ENCODE peak calls at places on chromosomes 3 and 15, in four cellular contexts. One of them, this sample, is unnamed.

GRCh38 chr3:47380026-47380600 is 708 bp upstream of the PTPN23 start:
- DNase-seq in fibroblast of lung: no peak
- DNase-seq in endothelial cell of umbilical vein: no peak
- DNase-seq in thyroid gland: no peak
- DNase-seq in this sample: no peak

GRCh38 chr3:33768578-33768977 is 29.9 kb upstream of the PDCD6IP start:
- DNase-seq in fibroblast of lung: no peak
- DNase-seq in endothelial cell of umbilical vein: no peak
- DNase-seq in thyroid gland: no peak
- DNase-seq in this sample: no peak

GRCh38 chr3:124986153-124987143 is 51.9 kb upstream of the MUC13 start:
- DNase-seq in fibroblast of lung: peak
- DNase-seq in endothelial cell of umbilical vein: peak
- DNase-seq in thyroid gland: no peak
- DNase-seq in this sample: peak

GRCh38 chr3:94301346-94301745 is 238.5 kb downstream of the NSUN3 start:
- DNase-seq in fibroblast of lung: no peak
- DNase-seq in endothelial cell of umbilical vein: no peak
- DNase-seq in thyroid gland: no peak
- DNase-seq in this sample: no peak

GRCh38 chr3:156685198-156685597 is 10.8 kb downstream of the TIPARP start:
- DNase-seq in fibroblast of lung: no peak
- DNase-seq in endothelial cell of umbilical vein: no peak
- DNase-seq in thyroid gland: no peak
- DNase-seq in this sample: peak

GRCh38 chr3:51934139-51934850 is 7.4 kb downstream of the RRP9 start:
- DNase-seq in fibroblast of lung: no peak
- DNase-seq in endothelial cell of umbilical vein: no peak
- DNase-seq in thyroid gland: no peak
- DNase-seq in this sample: no peak

GRCh38 chr3:111584724-111585123 is 10.4 kb downstream of the ZBED2 start:
- DNase-seq in fibroblast of lung: no peak
- DNase-seq in endothelial cell of umbilical vein: no peak
- DNase-seq in thyroid gland: no peak
- DNase-seq in this sample: no peak

GRCh38 chr3:189626286-189626685 is 4.9 kb upstream of the TP63 start:
- DNase-seq in fibroblast of lung: no peak
- DNase-seq in endothelial cell of umbilical vein: no peak
- DNase-seq in thyroid gland: no peak
- DNase-seq in this sample: no peak

GRCh38 chr3:124609402-124609801 is 120.8 kb upstream of the UMPS start:
- DNase-seq in fibroblast of lung: peak
- DNase-seq in endothelial cell of umbilical vein: no peak
- DNase-seq in thyroid gland: no peak
- DNase-seq in this sample: no peak

GRCh38 chr15:36414670-36415069 is 164.8 kb upstream of the CDIN1 start:
- DNase-seq in fibroblast of lung: no peak
- DNase-seq in endothelial cell of umbilical vein: no peak
- DNase-seq in thyroid gland: no peak
- DNase-seq in this sample: no peak

GRCh38 chr15:48406911-48407310 is 75.7 kb downstream of the DUT start:
- DNase-seq in fibroblast of lung: no peak
- DNase-seq in endothelial cell of umbilical vein: no peak
- DNase-seq in thyroid gland: no peak
- DNase-seq in this sample: no peak

GRCh38 chr15:40930430-40931299 is 1.5 kb downstream of the DLL4 start:
- DNase-seq in fibroblast of lung: no peak
- DNase-seq in endothelial cell of umbilical vein: peak
- DNase-seq in thyroid gland: peak
- DNase-seq in this sample: no peak

GRCh38 chr3:16245613-16246012 is 19.1 kb downstream of the DPH3 start:
- DNase-seq in fibroblast of lung: no peak
- DNase-seq in endothelial cell of umbilical vein: no peak
- DNase-seq in thyroid gland: no peak
- DNase-seq in this sample: no peak
- TF ChIP-seq CTCF in fibroblast of lung: no peak
- TF ChIP-seq CTCF in endothelial cell of umbilical vein: no peak
- TF ChIP-seq CTCF in thyroid gland: no peak
- TF ChIP-seq CTCF in this sample: no peak

GRCh38 chr15:80940851-80941250 is 48.8 kb downstream of the MESD start:
- DNase-seq in fibroblast of lung: no peak
- DNase-seq in endothelial cell of umbilical vein: no peak
- DNase-seq in thyroid gland: no peak
- DNase-seq in this sample: no peak
- H3K4me3 ChIP-seq in fibroblast of lung: no peak
- H3K4me3 ChIP-seq in endothelial cell of umbilical vein: no peak
- H3K4me3 ChIP-seq in thyroid gland: no peak
- H3K4me3 ChIP-seq in this sample: no peak

GRCh38 chr3:195128255-195129071 is 142.5 kb downstream of the XXYLT1 start:
- DNase-seq in fibroblast of lung: peak
- DNase-seq in endothelial cell of umbilical vein: peak
- DNase-seq in thyroid gland: no peak
- DNase-seq in this sample: peak

GRCh38 chr3:195129644-195130492 is 141.1 kb downstream of the XXYLT1 start:
- DNase-seq in fibroblast of lung: no peak
- DNase-seq in endothelial cell of umbilical vein: no peak
- DNase-seq in thyroid gland: no peak
- DNase-seq in this sample: no peak

GRCh38 chr3:195131149-195131548 is 139.8 kb downstream of the XXYLT1 start:
- DNase-seq in fibroblast of lung: no peak
- DNase-seq in endothelial cell of umbilical vein: no peak
- DNase-seq in thyroid gland: no peak
- DNase-seq in this sample: no peak

GRCh38 chr3:195126073-195126605 is 144.8 kb downstream of the XXYLT1 start:
- DNase-seq in fibroblast of lung: no peak
- DNase-seq in endothelial cell of umbilical vein: no peak
- DNase-seq in thyroid gland: no peak
- DNase-seq in this sample: no peak

DNA sequence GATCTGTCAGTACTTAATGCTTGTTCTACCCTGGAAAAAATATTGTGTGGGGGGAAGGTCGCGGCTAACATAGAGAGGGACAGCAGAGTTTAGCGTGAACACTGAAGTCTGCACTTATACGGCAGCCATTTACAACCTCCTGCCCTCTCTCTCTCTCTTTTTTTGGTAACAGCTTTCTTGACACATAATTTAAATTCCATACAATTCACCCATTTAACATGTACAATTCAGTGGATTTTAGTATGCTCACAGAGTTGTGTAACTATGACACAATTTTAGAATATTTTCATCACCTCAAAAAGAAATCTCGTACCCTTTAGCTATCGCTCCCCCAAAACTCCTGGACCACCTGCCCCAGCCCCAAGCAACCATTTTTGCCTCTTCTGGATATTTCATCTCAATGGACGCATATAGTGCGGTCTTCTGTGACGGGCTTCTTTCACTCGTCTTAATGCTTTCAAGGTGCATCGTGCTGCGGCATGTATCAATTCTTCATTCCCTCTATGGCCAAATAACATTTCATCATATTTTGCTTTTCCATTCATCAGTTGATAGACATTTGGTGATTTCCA is 141.8 kb downstream of the XXYLT1 start:
- DNase-seq in fibroblast of lung: no peak
- DNase-seq in endothelial cell of umbilical vein: no peak
- DNase-seq in thyroid gland: no peak
- DNase-seq in this sample: no peak
- TF ChIP-seq CTCF in fibroblast of lung: no peak
- TF ChIP-seq CTCF in endothelial cell of umbilical vein: no peak
- TF ChIP-seq CTCF in thyroid gland: no peak
- TF ChIP-seq CTCF in this sample: no peak

GRCh38 chr3:50300681-50301254 is 1.6 kb upstream of the HYAL3 start:
- DNase-seq in fibroblast of lung: no peak
- DNase-seq in endothelial cell of umbilical vein: no peak
- DNase-seq in thyroid gland: no peak
- DNase-seq in this sample: no peak
- H3K4me3 ChIP-seq in fibroblast of lung: peak
- H3K4me3 ChIP-seq in endothelial cell of umbilical vein: no peak
- H3K4me3 ChIP-seq in thyroid gland: no peak
- H3K4me3 ChIP-seq in this sample: no peak